ENCODE peak calls at places on chromosomes 11 and 22, in nine cellular contexts. E is epithelial cell of proximal tubule; Q is CD4-positive, alpha-beta T cell; J is D721Med; W is B cell; M is adrenal gland; P is Calu3; O is GM10248; S is spleen. A is an unnamed sample.

GRCh38 chr11:66725646-66726045 is 3.4 kb downstream of the SPTBN2 start:
- DNase-seq in E (no peak), Q (no peak), J (no peak), W (no peak), M (no peak), P (no peak), O (no peak), S (no peak), A (no peak)

GRCh38 chr11:69492201-69492991 is 10.9 kb downstream of the LINC01488 start:
- DNase-seq in E (no peak), Q (no peak), J (no peak), W (no peak), M (no peak), P (no peak), O (no peak), S (peak), A (no peak)

GRCh38 chr11:45423036-45423435 is 136.9 kb upstream of the SYT13 start:
- DNase-seq in E (no peak), Q (no peak), J (no peak), W (no peak), M (peak), P (no peak), O (no peak), S (no peak), A (no peak)

GRCh38 chr11:126193038-126193478 is 18.4 kb downstream of the RPUSD4 start:
- DNase-seq in E (no peak), Q (no peak), J (no peak), W (no peak), M (no peak), P (no peak), O (no peak), S (no peak), A (no peak)

GRCh38 chr11:47448566-47449427 is at the start of gene RAPSN:
- DNase-seq in E (no peak), Q (no peak), J (no peak), W (no peak), M (peak), P (no peak), O (no peak), S (no peak), A (no peak)

GRCh38 chr22:36253523-36254490 is 874 bp downstream of the APOL1 start:
- DNase-seq in E (no peak), Q (no peak), J (no peak), W (no peak), M (no peak), P (no peak), O (no peak), S (no peak), A (no peak)

GRCh38 chr11:116420030-116420429 is 352.8 kb downstream of the BUD13 start:
- DNase-seq in E (no peak), Q (no peak), J (no peak), W (no peak), M (no peak), P (no peak), O (no peak), S (no peak), A (no peak)

GRCh38 chr11:41788177-41788576 is 328.7 kb upstream of the LRRC4C start:
- DNase-seq in E (no peak), Q (no peak), J (no peak), W (no peak), M (no peak), P (no peak), O (no peak), S (no peak), A (no peak)

DNA sequence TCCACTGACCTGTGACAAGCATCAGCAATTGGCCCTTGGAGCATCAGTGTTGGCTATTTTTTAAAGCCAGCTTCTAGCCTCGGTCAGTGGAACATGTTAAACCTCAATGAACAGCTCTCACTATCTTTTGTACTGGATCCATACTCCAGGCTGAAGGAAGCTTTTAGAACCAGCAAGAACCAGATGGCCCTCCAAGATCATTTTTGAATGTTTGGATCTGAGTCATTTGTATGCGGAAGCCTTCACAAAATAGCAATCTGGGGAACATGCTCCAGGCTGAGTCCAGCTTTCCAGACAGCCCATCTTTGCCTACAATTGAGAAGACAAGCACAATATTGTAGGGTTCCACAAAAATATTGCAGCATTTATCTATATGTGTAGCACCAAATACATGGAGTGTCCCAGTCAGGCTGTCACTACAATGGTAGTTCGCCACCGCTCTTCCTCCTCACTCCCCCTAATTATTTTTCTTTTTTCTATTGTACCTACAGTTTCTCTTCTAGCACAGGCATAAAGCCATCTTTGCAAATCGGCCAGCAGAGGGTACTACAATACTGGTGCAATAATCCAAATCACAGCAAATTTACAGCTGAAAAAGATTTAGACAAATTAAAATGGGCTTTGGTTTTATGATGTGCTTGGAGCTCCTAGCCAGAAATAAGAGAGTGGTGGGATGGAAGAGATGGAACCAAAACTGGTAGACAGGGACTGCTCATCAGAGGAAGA is 177.4 kb upstream of the BLID start:
- DNase-seq in E (no peak), Q (no peak), J (no peak), W (no peak), M (peak), P (no peak), O (no peak), S (no peak), A (no peak)
- TF ChIP-seq CTCF in E (peak), Q (no peak), J (no peak), W (no peak), M (peak), P (no peak), O (no peak), S (no peak), A (no peak)

DNA sequence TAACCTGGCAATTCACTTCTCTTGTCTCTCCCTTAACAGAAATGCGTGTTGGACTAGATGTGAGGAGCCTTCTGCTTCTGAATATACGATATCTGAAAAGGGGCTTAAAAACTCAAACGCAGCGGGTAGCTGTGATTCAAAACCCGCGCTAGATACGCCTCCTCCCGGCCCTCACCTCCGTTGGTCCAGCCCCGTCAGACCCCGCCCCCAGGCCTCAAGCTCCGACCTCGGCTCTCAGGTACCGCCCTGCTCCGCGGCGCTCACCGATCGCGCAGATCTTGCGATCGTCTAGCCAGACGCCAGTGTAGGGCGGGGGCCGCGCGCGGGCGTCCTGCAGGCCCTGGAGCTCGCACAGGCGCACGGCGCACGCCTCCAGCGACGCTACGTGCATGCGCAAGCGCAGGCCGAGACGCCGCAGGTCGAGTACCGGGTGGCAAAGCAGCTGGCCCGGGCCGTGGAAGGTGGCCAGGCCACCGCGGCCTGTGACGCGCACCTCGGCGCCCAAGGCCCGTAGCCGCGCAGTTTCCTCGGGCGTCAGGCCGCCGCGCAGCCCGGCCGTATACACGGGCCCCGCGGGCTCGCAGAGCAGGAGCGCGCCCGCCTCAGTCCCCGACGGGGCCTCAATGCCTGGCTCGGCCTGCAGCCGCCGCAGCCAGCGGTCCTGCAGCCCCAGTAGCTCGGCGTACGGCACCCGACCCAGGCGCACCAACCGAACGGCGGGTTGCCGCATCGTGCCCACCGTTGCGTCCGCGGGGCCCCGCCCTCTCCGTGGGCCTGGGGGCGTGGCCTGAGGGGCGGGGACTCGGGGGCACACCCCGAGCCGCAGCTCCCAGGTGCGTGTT is at the start of gene LIPT2:
- DNase-seq in E (peak), Q (peak), J (peak), W (peak), M (peak), P (peak), O (peak), S (peak), A (peak)
- TF ChIP-seq CTCF in E (no peak), Q (no peak), J (no peak), W (no peak), M (no peak), P (no peak), O (no peak), S (no peak), A (no peak)

GRCh38 chr11:119602745-119603373 is 126.1 kb downstream of the NECTIN1 start:
- DNase-seq in E (no peak), Q (no peak), J (no peak), W (no peak), M (no peak), P (no peak), O (no peak), S (no peak), A (no peak)
- TF ChIP-seq CTCF in E (no peak), Q (no peak), J (no peak), W (no peak), M (no peak), P (no peak), O (no peak), S (no peak), A (no peak)

DNA sequence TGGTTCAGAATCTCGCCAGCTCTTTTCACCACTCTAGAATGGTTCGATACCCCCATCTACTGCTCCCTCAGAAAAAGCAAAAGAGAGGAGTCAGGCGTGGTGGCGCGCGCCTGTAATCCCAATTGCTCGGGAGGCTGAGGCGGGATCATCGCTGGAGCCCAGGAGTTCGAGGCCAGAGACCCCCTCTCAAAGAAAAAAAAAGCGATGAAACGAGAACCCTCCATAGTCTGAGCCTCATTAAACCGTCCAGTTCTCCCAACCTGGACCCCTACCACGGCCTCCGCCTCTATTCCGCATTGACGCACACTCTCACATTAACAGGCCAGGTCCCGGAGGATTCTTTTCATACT is 439 bp downstream of the SPA17 start:
- DNase-seq in E (no peak), Q (no peak), J (no peak), W (no peak), M (no peak), P (no peak), O (no peak), S (no peak), A (no peak)
- TF ChIP-seq CTCF in E (no peak), Q (no peak), J (no peak), W (no peak), M (no peak), P (no peak), O (no peak), S (no peak), A (no peak)

GRCh38 chr22:23564276-23564675 is 15.8 kb downstream of the IGLL1 start:
- DNase-seq in E (no peak), Q (peak), J (peak), W (no peak), M (no peak), P (no peak), O (peak), S (no peak), A (no peak)

GRCh38 chr22:23566716-23567475 is 13.2 kb downstream of the IGLL1 start:
- DNase-seq in E (no peak), Q (peak), J (peak), W (no peak), M (no peak), P (no peak), O (peak), S (peak), A (no peak)

GRCh38 chr22:23563111-23563510 is 17.0 kb downstream of the IGLL1 start:
- DNase-seq in E (no peak), Q (peak), J (peak), W (no peak), M (no peak), P (no peak), O (no peak), S (peak), A (no peak)

GRCh38 chr22:23565942-23566715 is 14.0 kb downstream of the IGLL1 start:
- DNase-seq in E (no peak), Q (peak), J (peak), W (peak), M (no peak), P (peak), O (peak), S (peak), A (no peak)

DNA sequence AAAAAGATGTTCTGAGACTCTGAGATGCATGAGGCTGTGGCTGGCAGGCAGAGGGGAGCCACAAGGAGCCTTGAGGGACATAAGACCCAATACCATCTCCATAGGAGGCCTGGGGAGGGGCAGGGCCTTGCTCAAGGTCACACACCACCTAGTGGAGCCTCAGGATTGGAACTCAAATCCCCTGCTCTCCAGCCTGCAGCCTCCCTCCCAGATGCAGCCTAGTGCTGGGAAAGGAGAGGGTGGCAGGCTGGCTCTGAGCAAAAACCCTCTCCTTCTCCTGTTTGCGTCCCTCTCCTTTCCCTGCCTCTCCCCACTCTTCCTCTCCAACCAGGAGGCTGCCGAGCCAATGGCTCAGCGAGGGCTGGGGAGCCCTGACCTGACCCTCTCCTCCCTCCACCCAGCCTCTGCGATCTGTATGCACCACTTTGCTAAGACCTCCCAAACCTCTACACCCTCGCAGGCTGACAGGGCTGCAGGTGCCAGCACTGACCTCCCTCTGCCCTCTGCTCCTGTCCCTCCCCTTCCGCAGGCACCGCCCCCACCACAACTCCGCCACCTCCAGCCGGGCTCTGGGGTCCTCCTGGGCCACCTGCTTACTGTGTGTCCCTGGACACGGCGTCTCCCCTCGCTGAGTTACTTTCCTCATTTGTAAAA is 14.7 kb downstream of the IGLL1 start:
- DNase-seq in E (no peak), Q (peak), J (peak), W (peak), M (no peak), P (peak), O (peak), S (peak), A (peak)
- TF ChIP-seq CTCF in E (peak), Q (no peak), J (no peak), W (no peak), M (no peak), P (no peak), O (no peak), S (no peak), A (no peak)

GRCh38 chr11:84543367-84544159 is 1083.6 kb downstream of the DLG2 start:
- DNase-seq in E (no peak), Q (no peak), J (no peak), W (no peak), M (no peak), P (no peak), O (no peak), S (no peak), A (no peak)
- TF ChIP-seq CTCF in E (no peak), Q (no peak), J (no peak), W (no peak), M (no peak), P (no peak), O (no peak), S (no peak), A (no peak)

DNA sequence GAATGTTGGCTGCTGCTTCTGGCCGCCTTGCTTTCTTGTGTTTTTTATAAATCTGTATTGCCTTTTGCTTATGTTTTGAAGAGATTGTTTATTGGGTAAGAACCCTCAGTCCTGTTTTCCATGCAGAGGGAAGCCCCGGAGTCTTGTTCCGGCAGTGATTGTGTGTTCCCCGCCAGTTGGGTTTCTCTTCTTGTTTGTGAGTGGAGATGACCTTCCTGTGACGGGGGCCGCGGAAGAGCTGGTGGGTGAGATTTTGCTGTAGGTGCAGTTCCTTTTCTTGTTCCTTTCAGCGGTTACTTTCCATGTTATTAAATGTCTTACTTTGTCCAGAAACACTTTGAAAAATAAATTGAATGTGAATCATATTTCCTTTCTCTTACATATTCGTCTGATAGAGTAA is 8.3 kb downstream of the TBC1D22A start:
- DNase-seq in E (no peak), Q (no peak), J (no peak), W (peak), M (peak), P (no peak), O (peak), S (peak), A (peak)
- TF ChIP-seq CTCF in E (no peak), Q (no peak), J (no peak), W (no peak), M (no peak), P (no peak), O (no peak), S (no peak), A (no peak)